ENCODE peak calls at places on chromosomes 1 and 21, in eight cellular contexts. One of them, this sample, is unnamed.

GRCh38 chr1:194568610-194569009 is 1382.2 kb upstream of the B3GALT2 start:
- DNase-seq in nucleus accumbens: no peak
- DNase-seq in CD8-positive, alpha-beta memory T cell: no peak
- DNase-seq in M059J: peak
- DNase-seq in AG09309: no peak
- DNase-seq in anterior cingulate cortex: no peak
- DNase-seq in activated CD4-positive, alpha-beta T cell treated with anti-CD3 and anti-CD28 coated beads for 48 hours: no peak
- DNase-seq in esophagus muscularis mucosa: no peak
- DNase-seq in this sample: no peak

GRCh38 chr1:29325675-29326074 is 89.4 kb downstream of the PTPRU start:
- DNase-seq in anterior cingulate cortex: no peak
- DNase-seq in activated CD4-positive, alpha-beta T cell treated with anti-CD3 and anti-CD28 coated beads for 48 hours: no peak
- DNase-seq in esophagus muscularis mucosa: no peak
- DNase-seq in AG09309: no peak
- DNase-seq in CD8-positive, alpha-beta memory T cell: no peak
- DNase-seq in M059J: no peak
- DNase-seq in nucleus accumbens: no peak
- DNase-seq in this sample: no peak

GRCh38 chr1:188669715-188670114 is 1807.9 kb downstream of the BRINP3 start:
- DNase-seq in CD8-positive, alpha-beta memory T cell: no peak
- DNase-seq in nucleus accumbens: no peak
- DNase-seq in anterior cingulate cortex: no peak
- DNase-seq in esophagus muscularis mucosa: no peak
- DNase-seq in activated CD4-positive, alpha-beta T cell treated with anti-CD3 and anti-CD28 coated beads for 48 hours: no peak
- DNase-seq in AG09309: no peak
- DNase-seq in M059J: peak
- DNase-seq in this sample: no peak

GRCh38 chr1:58391056-58391455 is 155.5 kb downstream of the OMA1 start:
- DNase-seq in M059J: no peak
- DNase-seq in esophagus muscularis mucosa: peak
- DNase-seq in nucleus accumbens: no peak
- DNase-seq in activated CD4-positive, alpha-beta T cell treated with anti-CD3 and anti-CD28 coated beads for 48 hours: no peak
- DNase-seq in CD8-positive, alpha-beta memory T cell: no peak
- DNase-seq in anterior cingulate cortex: no peak
- DNase-seq in AG09309: no peak
- DNase-seq in this sample: no peak

GRCh38 chr1:178344513-178345077 is 152.2 kb downstream of the CLEC20A start:
- DNase-seq in nucleus accumbens: no peak
- DNase-seq in CD8-positive, alpha-beta memory T cell: no peak
- DNase-seq in activated CD4-positive, alpha-beta T cell treated with anti-CD3 and anti-CD28 coated beads for 48 hours: no peak
- DNase-seq in AG09309: peak
- DNase-seq in esophagus muscularis mucosa: no peak
- DNase-seq in M059J: peak
- DNase-seq in anterior cingulate cortex: no peak
- DNase-seq in this sample: no peak

GRCh38 chr1:70353641-70354331 is 736 bp downstream of the ANKRD13C start:
- DNase-seq in nucleus accumbens: no peak
- DNase-seq in activated CD4-positive, alpha-beta T cell treated with anti-CD3 and anti-CD28 coated beads for 48 hours: peak
- DNase-seq in M059J: peak
- DNase-seq in anterior cingulate cortex: no peak
- DNase-seq in AG09309: no peak
- DNase-seq in esophagus muscularis mucosa: peak
- DNase-seq in CD8-positive, alpha-beta memory T cell: no peak
- DNase-seq in this sample: peak

GRCh38 chr1:233087001-233087881 is 136.8 kb downstream of the NTPCR start:
- DNase-seq in AG09309: no peak
- DNase-seq in esophagus muscularis mucosa: peak
- DNase-seq in CD8-positive, alpha-beta memory T cell: no peak
- DNase-seq in M059J: no peak
- DNase-seq in activated CD4-positive, alpha-beta T cell treated with anti-CD3 and anti-CD28 coated beads for 48 hours: no peak
- DNase-seq in anterior cingulate cortex: no peak
- DNase-seq in nucleus accumbens: no peak
- DNase-seq in this sample: no peak

GRCh38 chr1:84835169-84835568 is 57.8 kb downstream of the LPAR3 start:
- DNase-seq in M059J: no peak
- DNase-seq in nucleus accumbens: no peak
- DNase-seq in AG09309: no peak
- DNase-seq in activated CD4-positive, alpha-beta T cell treated with anti-CD3 and anti-CD28 coated beads for 48 hours: no peak
- DNase-seq in CD8-positive, alpha-beta memory T cell: no peak
- DNase-seq in anterior cingulate cortex: no peak
- DNase-seq in esophagus muscularis mucosa: peak
- DNase-seq in this sample: no peak

GRCh38 chr1:206925116-206925736 is 3.5 kb upstream of the FCMR start:
- DNase-seq in esophagus muscularis mucosa: no peak
- DNase-seq in M059J: no peak
- DNase-seq in CD8-positive, alpha-beta memory T cell: peak
- DNase-seq in anterior cingulate cortex: no peak
- DNase-seq in AG09309: no peak
- DNase-seq in nucleus accumbens: no peak
- DNase-seq in activated CD4-positive, alpha-beta T cell treated with anti-CD3 and anti-CD28 coated beads for 48 hours: peak
- DNase-seq in this sample: peak

GRCh38 chr1:110880708-110881374 is 7.9 kb downstream of the CD53 start:
- DNase-seq in nucleus accumbens: no peak
- DNase-seq in esophagus muscularis mucosa: no peak
- DNase-seq in AG09309: no peak
- DNase-seq in anterior cingulate cortex: no peak
- DNase-seq in CD8-positive, alpha-beta memory T cell: peak
- DNase-seq in activated CD4-positive, alpha-beta T cell treated with anti-CD3 and anti-CD28 coated beads for 48 hours: peak
- DNase-seq in M059J: peak
- DNase-seq in this sample: peak

GRCh38 chr1:16727190-16728111 is 12.9 kb upstream of the RNU1-4 start:
- DNase-seq in anterior cingulate cortex: no peak
- DNase-seq in AG09309: no peak
- DNase-seq in esophagus muscularis mucosa: peak
- DNase-seq in nucleus accumbens: no peak
- DNase-seq in activated CD4-positive, alpha-beta T cell treated with anti-CD3 and anti-CD28 coated beads for 48 hours: peak
- DNase-seq in CD8-positive, alpha-beta memory T cell: no peak
- DNase-seq in M059J: peak
- DNase-seq in this sample: peak

GRCh38 chr1:95116666-95117206 is 419 bp upstream of the TLCD4 start:
- DNase-seq in esophagus muscularis mucosa: no peak
- DNase-seq in CD8-positive, alpha-beta memory T cell: peak
- DNase-seq in nucleus accumbens: peak
- DNase-seq in anterior cingulate cortex: peak
- DNase-seq in AG09309: no peak
- DNase-seq in activated CD4-positive, alpha-beta T cell treated with anti-CD3 and anti-CD28 coated beads for 48 hours: peak
- DNase-seq in M059J: peak
- DNase-seq in this sample: peak

GRCh38 chr1:117015701-117016100 is 14.1 kb downstream of the CD101 start:
- DNase-seq in M059J: peak
- DNase-seq in CD8-positive, alpha-beta memory T cell: no peak
- DNase-seq in nucleus accumbens: no peak
- DNase-seq in esophagus muscularis mucosa: no peak
- DNase-seq in activated CD4-positive, alpha-beta T cell treated with anti-CD3 and anti-CD28 coated beads for 48 hours: no peak
- DNase-seq in anterior cingulate cortex: no peak
- DNase-seq in AG09309: no peak
- DNase-seq in this sample: no peak

GRCh38 chr1:153697191-153697872 is 18.8 kb downstream of the NPR1 start:
- DNase-seq in AG09309: no peak
- DNase-seq in anterior cingulate cortex: no peak
- DNase-seq in M059J: peak
- DNase-seq in activated CD4-positive, alpha-beta T cell treated with anti-CD3 and anti-CD28 coated beads for 48 hours: no peak
- DNase-seq in nucleus accumbens: no peak
- DNase-seq in esophagus muscularis mucosa: no peak
- DNase-seq in CD8-positive, alpha-beta memory T cell: no peak
- DNase-seq in this sample: no peak

GRCh38 chr1:244735404-244735803 is 82.5 kb downstream of the DESI2 start:
- DNase-seq in activated CD4-positive, alpha-beta T cell treated with anti-CD3 and anti-CD28 coated beads for 48 hours: no peak
- DNase-seq in CD8-positive, alpha-beta memory T cell: no peak
- DNase-seq in nucleus accumbens: no peak
- DNase-seq in M059J: no peak
- DNase-seq in AG09309: no peak
- DNase-seq in anterior cingulate cortex: no peak
- DNase-seq in esophagus muscularis mucosa: no peak
- DNase-seq in this sample: no peak

GRCh38 chr1:85490270-85490669 is 25.3 kb upstream of the DDAH1 start:
- DNase-seq in nucleus accumbens: no peak
- DNase-seq in esophagus muscularis mucosa: no peak
- DNase-seq in M059J: no peak
- DNase-seq in CD8-positive, alpha-beta memory T cell: no peak
- DNase-seq in AG09309: no peak
- DNase-seq in anterior cingulate cortex: no peak
- DNase-seq in activated CD4-positive, alpha-beta T cell treated with anti-CD3 and anti-CD28 coated beads for 48 hours: no peak
- DNase-seq in this sample: no peak

GRCh38 chr1:67495327-67495726 is 65.1 kb upstream of the SERBP1 start:
- DNase-seq in AG09309: no peak
- DNase-seq in M059J: no peak
- DNase-seq in anterior cingulate cortex: no peak
- DNase-seq in CD8-positive, alpha-beta memory T cell: no peak
- DNase-seq in activated CD4-positive, alpha-beta T cell treated with anti-CD3 and anti-CD28 coated beads for 48 hours: no peak
- DNase-seq in nucleus accumbens: no peak
- DNase-seq in esophagus muscularis mucosa: no peak
- DNase-seq in this sample: no peak

GRCh38 chr21:33313183-33313582 is 11.6 kb upstream of the IFNAR1 start:
- DNase-seq in esophagus muscularis mucosa: no peak
- DNase-seq in activated CD4-positive, alpha-beta T cell treated with anti-CD3 and anti-CD28 coated beads for 48 hours: no peak
- DNase-seq in anterior cingulate cortex: no peak
- DNase-seq in nucleus accumbens: no peak
- DNase-seq in CD8-positive, alpha-beta memory T cell: no peak
- DNase-seq in AG09309: no peak
- DNase-seq in M059J: no peak
- DNase-seq in this sample: no peak

GRCh38 chr1:157047064-157047410 is 1.5 kb upstream of the ARHGEF11 start:
- DNase-seq in AG09309: no peak
- DNase-seq in esophagus muscularis mucosa: no peak
- DNase-seq in activated CD4-positive, alpha-beta T cell treated with anti-CD3 and anti-CD28 coated beads for 48 hours: no peak
- DNase-seq in M059J: no peak
- DNase-seq in CD8-positive, alpha-beta memory T cell: no peak
- DNase-seq in anterior cingulate cortex: no peak
- DNase-seq in nucleus accumbens: no peak
- DNase-seq in this sample: no peak

GRCh38 chr1:43979261-43979527 is 184 bp downstream of the B4GALT2 start:
- DNase-seq in esophagus muscularis mucosa: no peak
- DNase-seq in M059J: no peak
- DNase-seq in activated CD4-positive, alpha-beta T cell treated with anti-CD3 and anti-CD28 coated beads for 48 hours: no peak
- DNase-seq in anterior cingulate cortex: no peak
- DNase-seq in AG09309: no peak
- DNase-seq in CD8-positive, alpha-beta memory T cell: no peak
- DNase-seq in nucleus accumbens: no peak
- DNase-seq in this sample: no peak

GRCh38 chr1:173827611-173828010 is 2.9 kb upstream of the CENPL start:
- DNase-seq in anterior cingulate cortex: no peak
- DNase-seq in nucleus accumbens: no peak
- DNase-seq in CD8-positive, alpha-beta memory T cell: no peak
- DNase-seq in esophagus muscularis mucosa: no peak
- DNase-seq in activated CD4-positive, alpha-beta T cell treated with anti-CD3 and anti-CD28 coated beads for 48 hours: no peak
- DNase-seq in M059J: peak
- DNase-seq in AG09309: no peak
- DNase-seq in this sample: no peak

GRCh38 chr1:17027403-17027802 is 15.7 kb upstream of the ATP13A2 start:
- DNase-seq in CD8-positive, alpha-beta memory T cell: no peak
- DNase-seq in nucleus accumbens: no peak
- DNase-seq in esophagus muscularis mucosa: no peak
- DNase-seq in anterior cingulate cortex: no peak
- DNase-seq in M059J: no peak
- DNase-seq in AG09309: peak
- DNase-seq in activated CD4-positive, alpha-beta T cell treated with anti-CD3 and anti-CD28 coated beads for 48 hours: no peak
- DNase-seq in this sample: no peak

GRCh38 chr1:92951141-92951582 is 10.1 kb downstream of the DIPK1A start:
- DNase-seq in AG09309: peak
- DNase-seq in esophagus muscularis mucosa: no peak
- DNase-seq in activated CD4-positive, alpha-beta T cell treated with anti-CD3 and anti-CD28 coated beads for 48 hours: peak
- DNase-seq in M059J: peak
- DNase-seq in anterior cingulate cortex: no peak
- DNase-seq in CD8-positive, alpha-beta memory T cell: peak
- DNase-seq in nucleus accumbens: no peak
- DNase-seq in this sample: no peak

GRCh38 chr1:63798284-63798683 is 24.5 kb downstream of the ROR1 start:
- DNase-seq in CD8-positive, alpha-beta memory T cell: no peak
- DNase-seq in AG09309: no peak
- DNase-seq in anterior cingulate cortex: no peak
- DNase-seq in activated CD4-positive, alpha-beta T cell treated with anti-CD3 and anti-CD28 coated beads for 48 hours: no peak
- DNase-seq in M059J: no peak
- DNase-seq in esophagus muscularis mucosa: peak
- DNase-seq in nucleus accumbens: no peak
- DNase-seq in this sample: no peak

GRCh38 chr1:174815036-174815435 is 184.7 kb upstream of the CACYBP start:
- DNase-seq in nucleus accumbens: no peak
- DNase-seq in M059J: peak
- DNase-seq in esophagus muscularis mucosa: no peak
- DNase-seq in CD8-positive, alpha-beta memory T cell: no peak
- DNase-seq in anterior cingulate cortex: no peak
- DNase-seq in AG09309: no peak
- DNase-seq in activated CD4-positive, alpha-beta T cell treated with anti-CD3 and anti-CD28 coated beads for 48 hours: peak
- DNase-seq in this sample: no peak

GRCh38 chr1:198206292-198206691 is 49.5 kb downstream of the NEK7 start:
- DNase-seq in esophagus muscularis mucosa: no peak
- DNase-seq in AG09309: no peak
- DNase-seq in M059J: no peak
- DNase-seq in activated CD4-positive, alpha-beta T cell treated with anti-CD3 and anti-CD28 coated beads for 48 hours: no peak
- DNase-seq in CD8-positive, alpha-beta memory T cell: no peak
- DNase-seq in nucleus accumbens: no peak
- DNase-seq in anterior cingulate cortex: no peak
- DNase-seq in this sample: no peak

GRCh38 chr1:181033799-181034391 is at the start of gene MR1:
- DNase-seq in activated CD4-positive, alpha-beta T cell treated with anti-CD3 and anti-CD28 coated beads for 48 hours: no peak
- DNase-seq in esophagus muscularis mucosa: peak
- DNase-seq in nucleus accumbens: no peak
- DNase-seq in M059J: peak
- DNase-seq in AG09309: peak
- DNase-seq in anterior cingulate cortex: no peak
- DNase-seq in CD8-positive, alpha-beta memory T cell: peak
- DNase-seq in this sample: peak

This sample was measured in activated T-helper 2 cell treated with anti-CD3 and anti-CD28 coated beads, Interferon-gamma antibody, Interleukin-2, Interleukin-4, amounts not matched to agents 10 μg/mL and 5 μg/mL and 100 μg/mL, durations not matched to agents 14 hours and 24 hours and 36 hours.